ENCODE peak calls at places on chromosomes 16 and 17, in nine cellular contexts. O, G, S, Y, N, U, D, A and C are unnamed samples.

GRCh38 chr17:77795685-77796084 is 162.8 kb upstream of the TNRC6C start:
- DNase-seq in O (no peak), G (no peak), S (peak), Y (no peak), N (no peak), U (no peak), D (no peak), A (no peak), C (no peak)

GRCh38 chr17:1313270-1314005 is 34.0 kb downstream of the TRARG1 start:
- DNase-seq in O (no peak), G (no peak), S (no peak), Y (no peak), N (no peak), U (no peak), D (no peak), A (no peak), C (no peak)

GRCh38 chr17:40422990-40423611 is 5.4 kb upstream of the TOP2A start:
- DNase-seq in O (no peak), G (peak), S (no peak), Y (no peak), N (peak), U (peak), D (no peak), A (no peak), C (no peak)

GRCh38 chr17:76354747-76355310 is 1.1 kb upstream of the PRPSAP1 start:
- DNase-seq in O (no peak), G (peak), S (no peak), Y (no peak), N (no peak), U (no peak), D (no peak), A (no peak), C (no peak)

GRCh38 chr17:34850964-34851363 is 110.3 kb downstream of the CCT6B start:
- DNase-seq in O (no peak), G (no peak), S (no peak), Y (no peak), N (no peak), U (no peak), D (no peak), A (no peak), C (no peak)

GRCh38 chr16:85088570-85089214 is 23.6 kb downstream of the CIBAR2 start:
- DNase-seq in O (no peak), G (no peak), S (no peak), Y (no peak), N (no peak), U (no peak), D (no peak), A (no peak), C (no peak)

GRCh38 chr17:38885728-38886642 is 16.1 kb downstream of the LASP1 start:
- DNase-seq in O (no peak), G (no peak), S (no peak), Y (no peak), N (peak), U (peak), D (no peak), A (no peak), C (peak)

GRCh38 chr17:41717408-41718286 is 5.5 kb downstream of the GAST start:
- DNase-seq in O (no peak), G (peak), S (no peak), Y (no peak), N (no peak), U (no peak), D (no peak), A (no peak), C (peak)

GRCh38 chr17:82696916-82697807 is 1.3 kb downstream of the RAB40B start:
- DNase-seq in O (no peak), G (no peak), S (no peak), Y (no peak), N (peak), U (no peak), D (no peak), A (no peak), C (no peak)

GRCh38 chr17:18356624-18357023 is 6.7 kb downstream of the SHMT1 start:
- DNase-seq in O (no peak), G (no peak), S (peak), Y (no peak), N (no peak), U (no peak), D (no peak), A (no peak), C (no peak)

GRCh38 chr17:69716571-69716970 is 302.1 kb downstream of the MAP2K6 start:
- DNase-seq in O (no peak), G (peak), S (no peak), Y (no peak), N (no peak), U (no peak), D (no peak), A (no peak), C (no peak)

GRCh38 chr17:17885029-17885351 is 48.2 kb upstream of the SREBF1 start:
- DNase-seq in O (no peak), G (no peak), S (no peak), Y (no peak), N (peak), U (peak), D (no peak), A (no peak), C (no peak)

GRCh38 chr17:2068589-2069051 is 13.7 kb downstream of the HIC1 start:
- DNase-seq in O (no peak), G (peak), S (no peak), Y (no peak), N (no peak), U (no peak), D (no peak), A (no peak), C (no peak)

GRCh38 chr16:57591870-57592485 is 36.5 kb upstream of the ADGRG1 start:
- DNase-seq in O (no peak), G (no peak), S (no peak), Y (no peak), N (no peak), U (no peak), D (no peak), A (no peak), C (no peak)

GRCh38 chr17:74330446-74330845 is 4.4 kb downstream of the KIF19 start:
- DNase-seq in O (no peak), G (no peak), S (no peak), Y (no peak), N (no peak), U (no peak), D (no peak), A (no peak), C (no peak)

GRCh38 chr17:15452746-15453145 is 14.7 kb downstream of the CDRT4 start:
- DNase-seq in O (no peak), G (no peak), S (no peak), Y (no peak), N (no peak), U (no peak), D (no peak), A (no peak), C (no peak)

GRCh38 chr17:42979511-42980273 is at the start of gene PTGES3L:
- DNase-seq in O (peak), G (peak), S (no peak), Y (peak), N (peak), U (peak), D (no peak), A (peak), C (peak)

GRCh38 chr17:4666296-4666695 is 24.8 kb upstream of the ALOX15 start:
- DNase-seq in O (no peak), G (no peak), S (no peak), Y (no peak), N (no peak), U (no peak), D (no peak), A (no peak), C (no peak)

GRCh38 chr17:50214986-50215730 is 13.7 kb upstream of the COL1A1 start:
- DNase-seq in O (no peak), G (peak), S (no peak), Y (no peak), N (no peak), U (no peak), D (no peak), A (no peak), C (no peak)

GRCh38 chr16:87855852-87856715 is 13.2 kb downstream of the SLC7A5 start:
- DNase-seq in O (no peak), G (peak), S (peak), Y (no peak), N (no peak), U (no peak), D (no peak), A (no peak), C (no peak)

GRCh38 chr17:36824678-36825091 is 112.6 kb upstream of the LHX1 start:
- DNase-seq in O (no peak), G (peak), S (no peak), Y (no peak), N (no peak), U (no peak), D (no peak), A (no peak), C (no peak)

GRCh38 chr16:89822188-89823086 is 5.8 kb upstream of the SPIRE2 start:
- DNase-seq in O (no peak), G (no peak), S (no peak), Y (no peak), N (peak), U (peak), D (no peak), A (peak), C (no peak)

GRCh38 chr17:1580979-1581676 is 18.5 kb upstream of the PITPNA start:
- DNase-seq in O (no peak), G (no peak), S (no peak), Y (no peak), N (no peak), U (no peak), D (no peak), A (no peak), C (no peak)

GRCh38 chr17:82234211-82235055 is 5.6 kb downstream of the SLC16A3 start:
- DNase-seq in O (no peak), G (no peak), S (no peak), Y (no peak), N (no peak), U (peak), D (no peak), A (no peak), C (no peak)

GRCh38 chr16:9407206-9407758 is 315.8 kb downstream of the HAPSTR1 start:
- DNase-seq in O (no peak), G (no peak), S (no peak), Y (no peak), N (no peak), U (no peak), D (no peak), A (no peak), C (no peak)

GRCh38 chr17:4515501-4515900 is 16.8 kb downstream of the SPNS2 start:
- DNase-seq in O (no peak), G (no peak), S (no peak), Y (peak), N (no peak), U (peak), D (no peak), A (no peak), C (peak)

GRCh38 chr17:19250421-19251141 is 13.4 kb downstream of the EPN2 start:
- DNase-seq in O (no peak), G (no peak), S (no peak), Y (no peak), N (no peak), U (no peak), D (no peak), A (no peak), C (no peak)

GRCh38 chr16:4064950-4065352 is 51.3 kb downstream of the ADCY9 start:
- DNase-seq in O (no peak), G (no peak), S (no peak), Y (no peak), N (no peak), U (peak), D (no peak), A (no peak), C (no peak)